ENCODE peak calls at places on chromosome 15, in nine cellular contexts. E is ovary; D is MCF 10A; Z is epithelial cell of esophagus; T is GM12865; L is cardiac fibroblast; V is CD4-positive, alpha-beta T cell; O is astrocyte of the spinal cord; M is foreskin fibroblast. N is an unnamed sample.

GRCh38 chr15:41869770-41870688 is 23.8 kb downstream of the SPTBN5 start:
- DNase-seq in E (no peak), D (no peak), Z (no peak), T (no peak), L (no peak), V (no peak), O (no peak), M (no peak), N (no peak)

GRCh38 chr15:41512078-41512394 is 1.6 kb downstream of the LTK start:
- DNase-seq in E (no peak), D (no peak), Z (no peak), T (no peak), L (no peak), V (no peak), O (no peak), M (no peak), N (no peak)

GRCh38 chr15:39828374-39828931 is 45.8 kb upstream of the FSIP1 start:
- DNase-seq in E (no peak), D (peak), Z (peak), T (no peak), L (peak), V (no peak), O (peak), M (peak), N (peak)

GRCh38 chr15:55869660-55870059 is 123.8 kb downstream of the NEDD4 start:
- DNase-seq in E (no peak), D (no peak), Z (no peak), T (no peak), L (no peak), V (no peak), O (no peak), M (no peak), N (no peak)

GRCh38 chr15:67825880-67826716 is 789 bp downstream of the SKOR1 start:
- DNase-seq in E (no peak), D (no peak), Z (no peak), T (no peak), L (no peak), V (peak), O (no peak), M (peak), N (no peak)

GRCh38 chr15:60667925-60668324 is 189.0 kb upstream of the ICE2 start:
- DNase-seq in E (no peak), D (no peak), Z (no peak), T (no peak), L (no peak), V (no peak), O (no peak), M (no peak), N (no peak)

GRCh38 chr15:40192942-40193341 is 32.1 kb downstream of the BUB1B start:
- DNase-seq in E (no peak), D (peak), Z (peak), T (no peak), L (peak), V (no peak), O (peak), M (peak), N (peak)

GRCh38 chr15:75706682-75706954 is 6.0 kb downstream of the CSPG4 start:
- DNase-seq in E (no peak), D (no peak), Z (no peak), T (no peak), L (no peak), V (no peak), O (no peak), M (no peak), N (no peak)

GRCh38 chr15:37135225-37135624 is 34.9 kb upstream of the MEIS2 start:
- DNase-seq in E (no peak), D (peak), Z (peak), T (peak), L (no peak), V (no peak), O (no peak), M (peak), N (no peak)

GRCh38 chr15:77832874-77833273 is 200.2 kb upstream of the LINGO1 start:
- DNase-seq in E (no peak), D (no peak), Z (no peak), T (no peak), L (no peak), V (no peak), O (no peak), M (no peak), N (no peak)

GRCh38 chr15:100671858-100672543 is 69.6 kb downstream of the ASB7 start:
- DNase-seq in E (no peak), D (no peak), Z (peak), T (no peak), L (peak), V (no peak), O (peak), M (peak), N (no peak)

GRCh38 chr15:22845289-22845900 is 6.9 kb downstream of the NIPA2 start:
- DNase-seq in E (no peak), D (no peak), Z (no peak), T (no peak), L (peak), V (no peak), O (peak), M (peak), N (no peak)

GRCh38 chr15:70047386-70048195 is 50.1 kb downstream of the TLE3 start:
- DNase-seq in E (no peak), D (no peak), Z (no peak), T (no peak), L (peak), V (no peak), O (no peak), M (peak), N (no peak)

GRCh38 chr15:93997071-93997658 is 234.2 kb upstream of the MCTP2 start:
- DNase-seq in E (no peak), D (peak), Z (peak), T (peak), L (peak), V (no peak), O (peak), M (peak), N (no peak)

GRCh38 chr15:83323296-83323711 is 38.8 kb upstream of the BNC1 start:
- DNase-seq in E (no peak), D (peak), Z (peak), T (no peak), L (peak), V (no peak), O (peak), M (peak), N (peak)

GRCh38 chr15:79090487-79091203 is at the start of gene RASGRF1:
- DNase-seq in E (no peak), D (no peak), Z (peak), T (no peak), L (no peak), V (no peak), O (peak), M (peak), N (no peak)

GRCh38 chr15:84079885-84080777 is 155.4 kb upstream of the GOLGA6L4 start:
- DNase-seq in E (peak), D (no peak), Z (peak), T (peak), L (peak), V (peak), O (peak), M (peak), N (no peak)

GRCh38 chr15:88586401-88587162 is 34.6 kb upstream of the AEN start:
- DNase-seq in E (no peak), D (no peak), Z (peak), T (no peak), L (peak), V (no peak), O (no peak), M (peak), N (no peak)

GRCh38 chr15:84142888-84143337 is 92.7 kb upstream of the GOLGA6L4 start:
- DNase-seq in E (peak), D (peak), Z (peak), T (peak), L (peak), V (peak), O (peak), M (peak), N (peak)

GRCh38 chr15:40091861-40092415 is 16.7 kb downstream of the BMF start:
- DNase-seq in E (no peak), D (no peak), Z (no peak), T (no peak), L (peak), V (no peak), O (no peak), M (peak), N (no peak)

DNA sequence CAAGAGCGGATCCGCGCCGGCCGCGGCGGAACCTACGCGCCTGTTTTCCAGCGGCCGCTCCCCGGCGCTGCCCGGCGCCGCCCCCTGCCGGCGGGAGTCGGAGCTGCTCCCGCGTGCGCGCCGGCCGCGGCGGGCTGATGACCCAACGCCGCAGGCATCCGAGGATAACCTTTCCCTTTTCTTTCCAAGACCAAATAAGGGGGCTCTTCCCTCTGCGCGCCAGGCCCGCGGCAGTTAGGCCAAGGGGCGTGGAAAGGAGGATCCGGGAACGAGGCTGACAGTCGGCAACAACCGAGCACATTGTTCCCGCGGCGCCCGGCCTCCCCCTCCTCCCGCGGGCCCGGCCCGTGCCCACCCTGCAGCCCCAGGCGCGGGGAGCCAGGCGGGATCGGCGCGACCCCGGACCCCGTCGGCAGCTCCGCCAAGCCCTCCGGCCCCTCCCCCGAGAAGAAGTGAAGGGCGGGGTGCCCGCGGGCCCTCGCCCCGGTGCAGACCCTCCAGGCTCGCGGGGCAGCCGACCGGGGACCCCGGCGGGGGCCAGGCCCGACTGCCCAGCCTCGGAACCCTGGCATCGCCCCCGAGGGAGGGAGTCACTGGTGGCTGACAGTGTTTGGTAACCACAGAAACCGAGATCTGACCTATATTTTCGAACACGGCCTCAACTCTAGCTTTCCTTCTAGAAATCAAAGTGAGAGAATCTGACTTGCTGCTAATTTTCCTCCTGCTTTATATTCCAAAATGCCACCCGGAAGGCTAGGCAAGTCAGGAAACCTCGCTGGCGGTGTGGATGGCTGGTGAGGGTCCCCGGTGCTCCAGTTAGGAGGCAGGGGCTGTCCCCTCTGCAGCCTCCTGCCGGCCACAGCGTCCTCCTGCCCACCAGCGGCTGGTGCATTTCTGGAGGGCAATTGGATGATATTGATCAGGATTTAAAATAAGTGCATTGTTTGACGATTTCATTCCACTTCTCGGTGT is 45.6 kb upstream of the SYNM start:
- DNase-seq in E (peak), D (peak), Z (peak), T (peak), L (peak), V (peak), O (peak), M (peak), N (no peak)
- TF ChIP-seq CTCF in E (peak), D (peak), Z (peak), T (peak), L (peak), V (peak), O (peak), M (no peak), N (peak)

GRCh38 chr15:48964898-48965297 is 1.2 kb upstream of the SHC4 start:
- DNase-seq in E (no peak), D (no peak), Z (no peak), T (no peak), L (no peak), V (no peak), O (no peak), M (no peak), N (no peak)

GRCh38 chr15:48965972-48966371 is 2.3 kb upstream of the SHC4 start:
- DNase-seq in E (no peak), D (peak), Z (peak), T (peak), L (peak), V (no peak), O (peak), M (peak), N (no peak)

GRCh38 chr15:48966595-48967301 is 3.0 kb upstream of the SHC4 start:
- DNase-seq in E (no peak), D (no peak), Z (peak), T (peak), L (no peak), V (no peak), O (peak), M (peak), N (no peak)

GRCh38 chr15:48962662-48963523 is 826 bp downstream of the SHC4 start:
- DNase-seq in E (no peak), D (peak), Z (peak), T (no peak), L (peak), V (no peak), O (peak), M (peak), N (no peak)

GRCh38 chr15:48963524-48964113 is at the start of gene SHC4:
- DNase-seq in E (peak), D (peak), Z (peak), T (peak), L (peak), V (no peak), O (peak), M (peak), N (peak)
- TF ChIP-seq CTCF in E (no peak), D (peak), Z (peak), T (no peak), L (peak), V (no peak), O (peak), M (peak), N (peak)

GRCh38 chr15:47552978-47553608 is 164.2 kb upstream of the SEMA6D start:
- DNase-seq in E (no peak), D (no peak), Z (no peak), T (no peak), L (no peak), V (no peak), O (no peak), M (no peak), N (no peak)

GRCh38 chr15:47548986-47549385 is 168.3 kb upstream of the SEMA6D start:
- DNase-seq in E (no peak), D (no peak), Z (no peak), T (no peak), L (no peak), V (no peak), O (no peak), M (no peak), N (no peak)

GRCh38 chr15:47551559-47551958 is 165.7 kb upstream of the SEMA6D start:
- DNase-seq in E (no peak), D (no peak), Z (no peak), T (no peak), L (no peak), V (no peak), O (no peak), M (no peak), N (no peak)

GRCh38 chr15:47553933-47554332 is 163.4 kb upstream of the SEMA6D start:
- DNase-seq in E (no peak), D (no peak), Z (no peak), T (no peak), L (no peak), V (no peak), O (no peak), M (no peak), N (no peak)

DNA sequence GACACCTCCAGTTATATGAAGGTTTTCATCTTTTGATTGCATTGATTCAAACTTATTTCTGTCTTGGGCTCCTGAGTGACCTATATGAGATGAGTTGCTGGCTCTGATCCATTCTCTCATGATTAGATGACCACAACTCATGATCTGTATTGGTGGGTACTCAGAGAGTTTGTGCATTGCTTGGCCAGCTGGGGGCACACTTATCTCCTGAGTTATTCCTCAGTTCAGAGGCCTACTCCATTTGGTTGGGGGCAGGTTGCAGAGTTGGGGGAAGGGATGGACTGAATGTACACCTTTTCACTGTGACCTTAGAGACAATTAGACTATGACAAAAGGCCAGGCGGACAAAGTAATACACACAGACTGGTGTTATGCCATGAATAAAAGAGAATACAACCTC is 166.2 kb upstream of the SEMA6D start:
- DNase-seq in E (no peak), D (no peak), Z (peak), T (no peak), L (no peak), V (no peak), O (no peak), M (no peak), N (no peak)
- TF ChIP-seq CTCF in E (no peak), D (no peak), Z (no peak), T (no peak), L (no peak), V (no peak), O (no peak), M (no peak), N (peak)

GRCh38 chr15:63915209-63915887 is 81.6 kb upstream of the HERC1 start:
- DNase-seq in E (no peak), D (no peak), Z (peak), T (no peak), L (no peak), V (no peak), O (no peak), M (no peak), N (no peak)

GRCh38 chr15:63917588-63918316 is 84.0 kb upstream of the HERC1 start:
- DNase-seq in E (no peak), D (no peak), Z (no peak), T (no peak), L (no peak), V (no peak), O (no peak), M (no peak), N (no peak)

GRCh38 chr15:63918317-63918672 is 84.5 kb upstream of the HERC1 start:
- DNase-seq in E (no peak), D (no peak), Z (peak), T (no peak), L (no peak), V (no peak), O (no peak), M (no peak), N (no peak)

GRCh38 chr15:63913786-63914185 is 80.0 kb upstream of the HERC1 start:
- DNase-seq in E (no peak), D (no peak), Z (peak), T (no peak), L (no peak), V (no peak), O (no peak), M (no peak), N (no peak)

GRCh38 chr15:63915888-63916731 is 82.4 kb upstream of the HERC1 start:
- DNase-seq in E (no peak), D (peak), Z (peak), T (no peak), L (peak), V (no peak), O (peak), M (peak), N (no peak)
- TF ChIP-seq CTCF in E (no peak), D (peak), Z (peak), T (peak), L (peak), V (no peak), O (peak), M (peak), N (peak)

GRCh38 chr15:74696398-74696729 is 540 bp upstream of the EDC3 start:
- DNase-seq in E (no peak), D (no peak), Z (no peak), T (no peak), L (no peak), V (no peak), O (no peak), M (no peak), N (no peak)

GRCh38 chr15:74692327-74692726 is 3.5 kb downstream of the EDC3 start:
- DNase-seq in E (no peak), D (no peak), Z (no peak), T (no peak), L (no peak), V (no peak), O (no peak), M (no peak), N (no peak)

GRCh38 chr15:74696808-74697207 is 984 bp upstream of the EDC3 start:
- DNase-seq in E (no peak), D (no peak), Z (no peak), T (no peak), L (no peak), V (no peak), O (no peak), M (no peak), N (no peak)

DNA sequence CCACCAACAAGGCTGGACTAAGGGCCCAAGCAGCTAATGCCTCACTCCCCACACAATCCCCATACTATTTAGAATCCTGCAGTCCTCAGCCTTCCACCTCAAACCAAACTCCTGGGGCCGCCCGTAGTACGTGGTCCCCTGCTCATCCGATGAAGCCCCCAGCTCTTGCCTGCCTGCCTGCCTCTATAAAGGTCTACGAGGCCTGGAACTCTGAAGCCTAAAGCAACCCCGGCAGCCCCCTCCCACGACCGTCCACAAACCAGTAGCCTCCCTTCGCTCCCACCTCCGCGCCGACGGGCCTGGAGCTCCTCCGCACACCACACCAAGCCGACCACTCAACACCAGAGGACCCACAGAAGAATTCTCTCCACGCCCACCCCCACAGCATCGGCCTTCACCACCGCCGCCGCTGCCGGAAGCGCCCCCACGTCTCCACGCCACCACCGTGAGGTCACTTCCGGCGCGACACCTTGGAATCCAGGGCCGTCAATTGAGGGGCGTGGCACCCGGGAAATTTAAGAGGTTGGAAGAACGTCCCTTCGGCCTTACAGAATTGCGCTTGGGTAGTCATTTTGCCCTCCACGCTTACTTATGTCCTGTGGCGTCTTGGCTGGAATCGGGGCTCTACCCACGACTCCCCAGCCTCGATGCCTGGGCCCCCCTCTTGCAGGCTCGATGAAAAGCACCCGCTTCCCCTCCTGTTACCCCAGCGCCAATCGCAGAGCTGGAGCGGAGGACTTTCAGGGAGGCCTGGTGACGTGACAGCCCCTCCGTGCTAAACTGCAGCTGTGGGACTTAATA is at the start of gene EDC3:
- DNase-seq in E (peak), D (peak), Z (peak), T (peak), L (peak), V (peak), O (peak), M (peak), N (peak)
- TF ChIP-seq CTCF in E (no peak), D (no peak), Z (no peak), T (no peak), L (no peak), V (no peak), O (no peak), M (no peak), N (no peak)

DNA sequence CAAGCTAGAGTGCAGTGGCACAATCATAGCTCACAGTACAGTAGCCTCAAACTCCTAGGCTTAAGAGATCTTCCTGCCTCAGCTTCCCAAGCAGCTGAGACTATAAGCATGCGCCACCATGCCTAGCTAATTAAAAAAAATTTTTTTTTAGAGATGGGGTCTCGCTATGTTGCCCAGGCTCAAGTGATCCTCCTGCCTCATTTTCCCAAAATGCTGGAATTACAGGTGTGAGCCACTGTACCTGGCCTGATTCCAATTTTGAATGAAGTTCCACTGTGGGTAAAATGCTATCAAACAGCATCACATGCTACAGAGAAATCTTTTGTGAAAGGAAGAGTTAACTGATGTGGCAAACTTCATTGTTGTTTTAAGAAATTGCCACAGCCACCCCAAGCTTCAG is 17.5 kb downstream of the ADPGK start:
- DNase-seq in E (no peak), D (no peak), Z (no peak), T (no peak), L (no peak), V (no peak), O (no peak), M (no peak), N (no peak)
- TF ChIP-seq CTCF in E (no peak), D (no peak), Z (no peak), T (no peak), L (no peak), V (no peak), O (no peak), M (no peak), N (no peak)

N was measured in retinal pigment epithelial cell.